ENCODE peak calls at places on chromosomes 16 and 17, in five cellular contexts. D is ELR; F is Right ventricle myocardium superior; I is upper lobe of right lung; Q is stimulated activated CD8-positive, alpha-beta memory T cell treated with anti-CD3 and anti-CD28 coated beads, Interleukin-7, amount 100 ng/mL, for 1 hour. W is an unnamed sample.

GRCh38 chr17:68036304-68037147 is 991 bp downstream of the KPNA2 start:
- DNase-seq in F (no peak), Q (no peak), I (no peak), D (no peak), W (no peak)

GRCh38 chr17:78716814-78717393 is 65.2 kb downstream of the CYTH1 start:
- DNase-seq in I (peak; percentile 82), F (peak; percentile 86), Q (no peak), D (peak; percentile 51), W (no peak)

GRCh38 chr17:33335491-33336173 is 42.5 kb upstream of the ASIC2 start:
- DNase-seq in I (no peak), F (no peak), D (no peak), Q (no peak), W (no peak)

GRCh38 chr17:79024901-79025737 is 1.1 kb downstream of the C1QTNF1 start:
- DNase-seq in Q (no peak), D (peak; percentile 38), F (peak; percentile 84), I (peak; percentile 61), W (no peak)

GRCh38 chr17:6435051-6435450 is at the start of gene AIPL1:
- DNase-seq in I (no peak), F (no peak), Q (no peak), D (no peak), W (no peak)

GRCh38 chr16:57530104-57530522 is 6.3 kb downstream of the CCDC102A start:
- DNase-seq in D (peak; percentile 83), F (peak; percentile 46), I (peak; percentile 65), Q (peak; percentile 59), W (no peak)

GRCh38 chr16:10121496-10121895 is 60.7 kb downstream of the GRIN2A start:
- DNase-seq in F (no peak), I (no peak), D (peak; percentile 92), Q (no peak), W (no peak)

GRCh38 chr17:4483012-4483840 is 15.5 kb upstream of the SPNS2 start:
- DNase-seq in F (no peak), Q (no peak), I (no peak), D (peak; percentile 39), W (no peak)

GRCh38 chr16:2447920-2448583 is 11.9 kb upstream of the TEDC2 start:
- DNase-seq in I (no peak), Q (no peak), D (peak; percentile 70), F (no peak), W (no peak)

GRCh38 chr16:85916141-85916890 is 17.4 kb downstream of the IRF8 start:
- DNase-seq in I (peak; percentile 90), D (no peak), Q (no peak), F (peak; percentile 80), W (no peak)

GRCh38 chr17:13864551-13864950 is 204.8 kb upstream of the COX10 start:
- DNase-seq in D (peak; percentile 48), Q (no peak), F (no peak), I (no peak), W (no peak)

GRCh38 chr17:19457830-19458271 is 46.8 kb downstream of the RNF112 start:
- DNase-seq in F (no peak), Q (no peak), D (no peak), I (no peak), W (peak; percentile 12)

GRCh38 chr16:55433535-55433934 is 45.5 kb upstream of the MMP2 start:
- DNase-seq in F (no peak), D (no peak), I (no peak), Q (no peak), W (no peak)

GRCh38 chr17:75652934-75653549 is 13.9 kb downstream of the RECQL5 start:
- DNase-seq in F (no peak), D (peak; percentile 63), I (peak; percentile 49), Q (no peak), W (no peak)

GRCh38 chr17:17648762-17649161 is 32.5 kb upstream of the RAI1 start:
- DNase-seq in F (no peak), I (no peak), Q (no peak), D (no peak), W (no peak)

GRCh38 chr17:48809182-48809581 is 7.8 kb downstream of the TTLL6 start:
- DNase-seq in D (no peak), F (no peak), Q (no peak), I (peak; percentile 71), W (no peak)

GRCh38 chr17:10757067-10757466 is 27.2 kb upstream of the TMEM220 start:
- DNase-seq in D (no peak), I (no peak), F (no peak), Q (no peak), W (no peak)

GRCh38 chr16:20944861-20945390 is 44.4 kb downstream of the LYRM1 start:
- DNase-seq in Q (no peak), D (peak; percentile 52), F (no peak), I (no peak), W (no peak)

GRCh38 chr17:35104844-35105450 is 14.7 kb downstream of the RAD51D start:
- DNase-seq in I (no peak), D (no peak), F (no peak), Q (no peak), W (no peak)

GRCh38 chr17:50051606-50052005 is 4.3 kb upstream of the ITGA3 start:
- DNase-seq in Q (no peak), F (no peak), D (peak; percentile 69), I (no peak), W (no peak)

GRCh38 chr16:53041196-53041977 is 11.3 kb downstream of the CHD9NB start:
- DNase-seq in I (no peak), Q (no peak), F (peak; percentile 92), D (no peak), W (no peak)

GRCh38 chr16:84884311-84885023 is 64.7 kb downstream of the CRISPLD2 start:
- DNase-seq in F (peak; percentile 59), I (no peak), Q (no peak), D (no peak), W (no peak)